ENCODE peak calls at places on chromosomes 11 and 22, in five cellular contexts. O is HepG2, U is SK-N-SH, M is K562, R is GM12878. Y is an unnamed sample.

GRCh38 chr11:12674936-12675696 is 895 bp downstream of the TEAD1 start:
- DNase-seq in O (no peak), U (peak; percentile 74), M (peak; percentile 57), R (no peak), Y (no peak)

GRCh38 chr11:12134239-12134590 is 23.8 kb downstream of the MICAL2 start:
- DNase-seq in O (no peak), U (no peak), M (no peak), R (no peak), Y (no peak)

GRCh38 chr11:29282088-29282487 is 734.7 kb downstream of the KCNA4 start:
- DNase-seq in O (peak; percentile 69), U (no peak), M (no peak), R (no peak), Y (no peak)

GRCh38 chr11:127106142-127106541 is 105.6 kb upstream of the KIRREL3 start:
- DNase-seq in O (no peak), U (no peak), M (no peak), R (no peak), Y (no peak)

GRCh38 chr11:63942803-63943202 is 4.0 kb downstream of the NAA40 start:
- DNase-seq in O (no peak), U (no peak), M (no peak), R (no peak), Y (no peak)

GRCh38 chr11:130403301-130403804 is 25.1 kb downstream of the ADAMTS8 start:
- DNase-seq in O (no peak), U (no peak), M (no peak), R (no peak), Y (no peak)

GRCh38 chr22:48713266-48714205 is 1114.1 kb downstream of the BRD1 start:
- DNase-seq in O (no peak), U (no peak), M (no peak), R (no peak), Y (no peak)

GRCh38 chr11:61851128-61851899 is 23.2 kb downstream of the FADS2 start:
- DNase-seq in O (no peak), U (no peak), M (no peak), R (no peak), Y (no peak)

GRCh38 chr22:30685178-30685577 is 9.5 kb upstream of the OSBP2 start:
- DNase-seq in O (no peak), U (peak; percentile 44), M (no peak), R (no peak), Y (no peak)

GRCh38 chr22:26547426-26547825 is 35.2 kb upstream of the TFIP11 start:
- DNase-seq in O (no peak), U (no peak), M (no peak), R (no peak), Y (no peak)

GRCh38 chr22:28978158-28978557 is 83.5 kb downstream of the C22orf31 start:
- DNase-seq in O (no peak), U (no peak), M (no peak), R (no peak), Y (no peak)

GRCh38 chr22:46079861-46080821 is 70.2 kb upstream of the PPARA start:
- DNase-seq in O (no peak), U (peak; percentile 85), M (no peak), R (no peak), Y (no peak)

GRCh38 chr22:23064381-23065068 is 5.8 kb upstream of the GNAZ start:
- DNase-seq in O (no peak), U (peak; percentile 3), M (no peak), R (no peak), Y (peak; percentile 39)

GRCh38 chr11:94031625-94032024 is 10.5 kb downstream of the HEPHL1 start:
- DNase-seq in O (no peak), U (no peak), M (no peak), R (no peak), Y (peak; percentile 16)

GRCh38 chr11:40732107-40732506 is 727.3 kb downstream of the LRRC4C start:
- DNase-seq in O (no peak), U (no peak), M (no peak), R (no peak), Y (no peak)

GRCh38 chr11:75524576-75525432 is 937 bp downstream of the GDPD5 start:
- DNase-seq in O (no peak), U (peak; percentile 66), M (peak; percentile 61), R (no peak), Y (no peak)

GRCh38 chr11:115626414-115626813 is 122.2 kb upstream of the CADM1 start:
- DNase-seq in O (no peak), U (no peak), M (no peak), R (no peak), Y (no peak)

GRCh38 chr11:112162761-112163669 is 879 bp downstream of the IL18 start:
- DNase-seq in O (peak; percentile 21), U (no peak), M (no peak), R (no peak), Y (no peak)

GRCh38 chr11:19353287-19353686 is 112.5 kb upstream of the E2F8 start:
- DNase-seq in O (no peak), U (no peak), M (no peak), R (no peak), Y (no peak)

GRCh38 chr11:86741489-86742435 is 58.6 kb upstream of the PRSS23 start:
- DNase-seq in O (peak; percentile 81), U (no peak), M (no peak), R (no peak), Y (no peak)
- TF ChIP-seq YY1 in O (no peak), U (no peak), M (no peak), R (no peak), Y (no peak)

GRCh38 chr11:66464916-66465315 is 1.8 kb upstream of the PELI3 start:
- DNase-seq in O (no peak), U (no peak), M (no peak), R (no peak), Y (no peak)
- TF ChIP-seq RAD21 in O (no peak), U (no peak), M (no peak), R (no peak), Y (no peak)

DNA sequence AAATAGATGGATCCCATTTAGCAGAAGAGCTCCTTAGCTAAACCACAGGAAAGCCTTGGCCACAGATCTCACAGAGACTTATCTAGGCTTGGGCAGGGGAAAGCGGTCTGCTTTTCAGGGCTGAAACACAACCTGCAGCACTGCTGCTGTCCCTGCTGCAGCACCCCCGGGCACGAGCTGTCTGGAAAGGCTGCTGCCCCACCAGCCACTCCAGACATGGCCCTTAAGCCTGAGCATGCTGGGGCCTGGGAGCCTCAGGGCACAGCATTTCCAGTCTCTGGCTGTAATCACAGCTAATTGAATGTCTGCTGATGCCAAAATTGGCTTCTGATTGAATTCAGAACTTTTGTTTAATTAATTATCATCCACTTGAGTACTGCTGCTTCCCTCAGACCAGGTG is 115.0 kb downstream of the TMPRSS5 start:
- DNase-seq in O (no peak), U (peak; percentile 82), M (no peak), R (no peak), Y (no peak)
- TF ChIP-seq EP300 in O (no peak), U (no peak), M (no peak), R (no peak), Y (no peak)

GRCh38 chr22:43114958-43115357 is 4.4 kb downstream of the BIK start:
- DNase-seq in O (peak; percentile 24), U (no peak), M (no peak), R (no peak), Y (no peak)
- TF ChIP-seq YY1 in O (no peak), U (no peak), M (no peak), R (no peak), Y (no peak)

GRCh38 chr22:32809786-32810185 is 8.3 kb downstream of the TIMP3 start:
- DNase-seq in O (no peak), U (no peak), M (no peak), R (no peak), Y (no peak)
- TF ChIP-seq RAD21 in O (no peak), U (no peak), M (no peak), R (no peak), Y (no peak)

GRCh38 chr11:37182036-37182435 is 584.0 kb upstream of the RAG2 start:
- DNase-seq in O (no peak), U (no peak), M (no peak), R (no peak), Y (no peak)

DNA sequence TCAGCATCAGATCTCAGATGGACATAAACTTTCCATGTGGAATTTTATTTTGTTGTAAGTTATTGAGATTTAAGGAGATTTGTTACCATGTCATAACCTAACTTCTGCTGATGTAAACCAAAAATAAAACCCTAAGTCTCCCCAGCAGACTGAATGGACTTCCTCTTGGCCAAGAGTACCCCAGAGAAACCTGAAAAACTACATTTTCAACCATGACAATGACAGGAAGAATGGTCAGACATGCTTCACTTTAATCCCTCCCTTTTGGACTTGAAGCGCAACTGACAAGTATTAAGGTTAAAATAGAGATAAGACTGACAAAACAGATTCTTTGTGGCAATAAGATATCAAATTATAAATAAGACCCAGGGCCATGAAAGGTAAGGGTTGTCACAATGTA is 579.7 kb upstream of the RAG2 start:
- DNase-seq in O (no peak), U (no peak), M (no peak), R (no peak), Y (no peak)
- TF ChIP-seq EP300 in O (no peak), U (no peak), M (no peak), R (no peak), Y (no peak)

GRCh38 chr11:121479839-121480238 is 27.1 kb upstream of the SORL1-AS1 start:
- DNase-seq in O (no peak), U (no peak), M (no peak), R (no peak), Y (no peak)

GRCh38 chr11:121478895-121479281 is 26.1 kb upstream of the SORL1-AS1 start:
- DNase-seq in O (no peak), U (no peak), M (no peak), R (no peak), Y (no peak)

GRCh38 chr11:121476379-121477032 is 23.7 kb upstream of the SORL1-AS1 start:
- DNase-seq in O (peak; percentile 83), U (no peak), M (no peak), R (no peak), Y (no peak)

GRCh38 chr11:121478226-121478894 is 25.6 kb upstream of the SORL1-AS1 start:
- DNase-seq in O (no peak), U (no peak), M (no peak), R (no peak), Y (no peak)

DNA sequence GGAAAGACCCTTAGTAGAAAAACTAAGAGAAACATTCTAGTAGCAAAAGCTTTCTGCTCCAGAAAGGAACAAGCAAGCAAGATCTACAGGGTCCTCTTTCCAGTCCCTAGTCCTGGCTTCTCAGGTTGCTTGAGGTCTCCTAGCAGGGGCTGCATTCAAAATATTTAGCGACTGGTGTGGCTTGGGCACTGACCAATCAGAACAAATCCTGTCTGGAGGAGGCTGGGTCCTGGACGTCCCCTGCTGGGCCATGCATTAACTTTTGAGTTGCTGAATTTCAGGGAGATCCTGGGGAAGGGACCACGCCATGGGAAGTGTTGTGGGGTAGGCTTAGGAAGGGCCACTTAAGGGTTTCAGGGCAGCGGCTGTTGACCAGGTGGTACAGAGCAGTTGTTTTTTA is 26.6 kb upstream of the SORL1-AS1 start:
- DNase-seq in O (no peak), U (no peak), M (no peak), R (no peak), Y (peak; percentile 63)
- TF ChIP-seq YY1 in O (no peak), U (no peak), M (no peak), R (no peak), Y (no peak)

GRCh38 chr22:37678372-37678771 is 2.9 kb downstream of the LGALS1 start:
- DNase-seq in O (no peak), U (no peak), M (no peak), R (no peak), Y (no peak)
- TF ChIP-seq RAD21 in O (no peak), U (no peak), M (no peak), R (no peak), Y (no peak)

Y was measured in H1.